ENCODE peak calls at places on chromosomes 5 and 9, in five cellular contexts. One of them, this sample, is unnamed.
A peak's percentile ranks its signal among the peaks of the same experiment; 100 is the strongest.

GRCh38 chr5:126961702-126962101 is 68.7 kb downstream of the MARCHF3 start:
- DNase-seq in GM19239: no peak
- DNase-seq in NCI-H2081: peak; percentile 65
- DNase-seq in neural crest cell: no peak
- DNase-seq in lower lobe of right lung: no peak
- DNase-seq in this sample: no peak

GRCh38 chr9:86734762-86735161 is 212.5 kb downstream of the GAS1 start:
- DNase-seq in GM19239: no peak
- DNase-seq in NCI-H2081: no peak
- DNase-seq in neural crest cell: no peak
- DNase-seq in lower lobe of right lung: no peak
- DNase-seq in this sample: no peak

GRCh38 chr5:142584843-142585242 is 101.0 kb downstream of the FGF1 start:
- DNase-seq in GM19239: no peak
- DNase-seq in NCI-H2081: no peak
- DNase-seq in neural crest cell: no peak
- DNase-seq in lower lobe of right lung: no peak
- DNase-seq in this sample: no peak

GRCh38 chr5:4348418-4348817 is 752.8 kb downstream of the IRX1 start:
- DNase-seq in GM19239: no peak
- DNase-seq in NCI-H2081: no peak
- DNase-seq in neural crest cell: no peak
- DNase-seq in lower lobe of right lung: no peak
- DNase-seq in this sample: no peak

GRCh38 chr9:135567311-135567710 is 5.8 kb downstream of the PAEP start:
- DNase-seq in GM19239: no peak
- DNase-seq in NCI-H2081: no peak
- DNase-seq in neural crest cell: no peak
- DNase-seq in lower lobe of right lung: no peak
- DNase-seq in this sample: peak; percentile 42

GRCh38 chr9:118959366-118959765 is 409.9 kb downstream of the BRINP1 start:
- DNase-seq in GM19239: no peak
- DNase-seq in NCI-H2081: no peak
- DNase-seq in neural crest cell: no peak
- DNase-seq in lower lobe of right lung: no peak
- DNase-seq in this sample: no peak

GRCh38 chr9:137181680-137182079 is 6.7 kb downstream of the ANAPC2 start:
- DNase-seq in GM19239: no peak
- DNase-seq in NCI-H2081: no peak
- DNase-seq in neural crest cell: no peak
- DNase-seq in lower lobe of right lung: no peak
- DNase-seq in this sample: no peak

GRCh38 chr5:139178948-139179347 is 19.2 kb downstream of the SIL1 start:
- DNase-seq in GM19239: no peak
- DNase-seq in NCI-H2081: no peak
- DNase-seq in neural crest cell: no peak
- DNase-seq in lower lobe of right lung: no peak
- DNase-seq in this sample: no peak

GRCh38 chr5:138178516-138179276 is at the start of the genes BRD8 and KIF20A:
- DNase-seq in GM19239: peak; percentile 74
- DNase-seq in NCI-H2081: peak; percentile 94
- DNase-seq in neural crest cell: peak; percentile 89
- DNase-seq in lower lobe of right lung: peak; percentile 96
- DNase-seq in this sample: peak; percentile 97

GRCh38 chr5:116013931-116014330 is 18.3 kb upstream of the ARL14EPL start:
- DNase-seq in GM19239: no peak
- DNase-seq in NCI-H2081: no peak
- DNase-seq in neural crest cell: no peak
- DNase-seq in lower lobe of right lung: no peak
- DNase-seq in this sample: no peak

GRCh38 chr5:32017638-32018429 is 156.3 kb downstream of the GOLPH3 start:
- DNase-seq in GM19239: no peak
- DNase-seq in NCI-H2081: no peak
- DNase-seq in neural crest cell: no peak
- DNase-seq in lower lobe of right lung: no peak
- DNase-seq in this sample: no peak

GRCh38 chr5:138792181-138792808 is 39.1 kb downstream of the CTNNA1 start:
- DNase-seq in GM19239: no peak
- DNase-seq in NCI-H2081: no peak
- DNase-seq in neural crest cell: no peak
- DNase-seq in lower lobe of right lung: no peak
- DNase-seq in this sample: no peak

GRCh38 chr5:154523704-154524103 is 45.7 kb upstream of the HAND1 start:
- DNase-seq in GM19239: no peak
- DNase-seq in NCI-H2081: no peak
- DNase-seq in neural crest cell: no peak
- DNase-seq in lower lobe of right lung: no peak
- DNase-seq in this sample: no peak

GRCh38 chr5:82265052-82265451 is 13.1 kb downstream of the RPS23 start:
- DNase-seq in GM19239: no peak
- DNase-seq in NCI-H2081: no peak
- DNase-seq in neural crest cell: no peak
- DNase-seq in lower lobe of right lung: no peak
- DNase-seq in this sample: no peak

GRCh38 chr9:75087279-75087823 is 604 bp downstream of the NMRK1 start:
- DNase-seq in GM19239: no peak
- DNase-seq in NCI-H2081: peak; percentile 36
- DNase-seq in neural crest cell: no peak
- DNase-seq in lower lobe of right lung: no peak
- DNase-seq in this sample: no peak

GRCh38 chr9:133933426-133934026 is 58.6 kb downstream of the VAV2 start:
- DNase-seq in GM19239: no peak
- DNase-seq in NCI-H2081: no peak
- DNase-seq in neural crest cell: no peak
- DNase-seq in lower lobe of right lung: no peak
- DNase-seq in this sample: no peak

GRCh38 chr9:113876806-113877236 is 712 bp downstream of the ZNF618 start:
- DNase-seq in GM19239: no peak
- DNase-seq in NCI-H2081: no peak
- DNase-seq in neural crest cell: no peak
- DNase-seq in lower lobe of right lung: no peak
- DNase-seq in this sample: no peak

This sample was measured in right lobe of liver.